ENCODE peak calls at places on chromosomes 11 and 22, in eight cellular contexts. H is OCI-LY7, B is SK-N-SH, U is GM23338, Z is PC-9, G is MM.1S, M is HCT116, V is Karpas-422. L is an unnamed sample. For H3K9me2, the result is how much of the 10 kb centered on the place peaks cover.

GRCh38 chr22:17436981-17437410 is 67.7 kb downstream of the CECR2 start:
- DNase-seq in H (no peak), B (no peak), U (peak), Z (no peak), G (no peak), M (no peak), V (no peak), L (no peak)

GRCh38 chr11:34640050-34640971 is 19.4 kb downstream of the EHF start:
- DNase-seq in H (no peak), B (no peak), U (no peak), Z (peak), G (no peak), M (no peak), V (no peak), L (no peak)

GRCh38 chr11:107561688-107562087 is 3.8 kb downstream of the ALKBH8 start:
- DNase-seq in H (no peak), B (no peak), U (no peak), Z (no peak), G (no peak), M (no peak), V (no peak), L (peak)

GRCh38 chr11:86151188-86152005 is 82.5 kb upstream of the PICALM start:
- DNase-seq in H (no peak), B (no peak), U (no peak), Z (peak), G (peak), M (no peak), V (no peak), L (peak)

GRCh38 chr11:12127206-12127898 is 17.0 kb downstream of the MICAL2 start:
- DNase-seq in H (no peak), B (no peak), U (no peak), Z (no peak), G (no peak), M (no peak), V (no peak), L (no peak)

GRCh38 chr11:94241896-94242295 is 62.5 kb upstream of the IZUMO1R start:
- DNase-seq in H (no peak), B (no peak), U (no peak), Z (no peak), G (no peak), M (no peak), V (no peak), L (no peak)

GRCh38 chr11:95081412-95081811 is 8.2 kb upstream of the ENDOD1 start:
- DNase-seq in H (no peak), B (no peak), U (peak), Z (no peak), G (no peak), M (no peak), V (no peak), L (no peak)

GRCh38 chr11:32430586-32431357 is 4.6 kb downstream of the WT1 start:
- DNase-seq in H (no peak), B (peak), U (peak), Z (no peak), G (no peak), M (no peak), V (no peak), L (no peak)

GRCh38 chr11:134418119-134418840 is 6.2 kb upstream of the B3GAT1 start:
- DNase-seq in H (no peak), B (peak), U (peak), Z (no peak), G (no peak), M (no peak), V (no peak), L (peak)

GRCh38 chr11:110759972-110760381 is 47.7 kb upstream of the ARHGAP20 start:
- DNase-seq in H (no peak), B (no peak), U (no peak), Z (no peak), G (no peak), M (no peak), V (no peak), L (peak)

GRCh38 chr11:68763181-68763721 is 11.9 kb upstream of the TESMIN start:
- DNase-seq in H (no peak), B (peak), U (peak), Z (peak), G (peak), M (no peak), V (no peak), L (no peak)

GRCh38 chr11:30128269-30128932 is 102.4 kb upstream of the FSHB start:
- DNase-seq in H (peak), B (peak), U (peak), Z (peak), G (no peak), M (peak), V (peak), L (peak)

GRCh38 chr11:64726211-64726641 is 3.2 kb upstream of the NRXN2 start:
- DNase-seq in H (no peak), B (no peak), U (peak), Z (no peak), G (no peak), M (no peak), V (no peak), L (no peak)

GRCh38 chr11:46380340-46381045 is 976 bp upstream of the MDK start:
- DNase-seq in H (no peak), B (peak), U (peak), Z (peak), G (peak), M (no peak), V (peak), L (peak)

GRCh38 chr11:66870131-66870530 is 13.3 kb downstream of the LRFN4 start:
- DNase-seq in H (no peak), B (no peak), U (no peak), Z (no peak), G (no peak), M (no peak), V (no peak), L (no peak)

GRCh38 chr11:3058753-3059664 is 1.8 kb upstream of the CARS1 start:
- DNase-seq in H (peak), B (no peak), U (peak), Z (peak), G (no peak), M (no peak), V (no peak), L (peak)

GRCh38 chr11:79414644-79415317 is 26.0 kb downstream of the TENM4 start:
- DNase-seq in H (no peak), B (no peak), U (no peak), Z (no peak), G (no peak), M (no peak), V (no peak), L (peak)

GRCh38 chr11:27545946-27546345 is 39.4 kb upstream of the LIN7C start:
- DNase-seq in H (peak), B (no peak), U (peak), Z (no peak), G (no peak), M (no peak), V (peak), L (no peak)

GRCh38 chr11:23679981-23680380 is 816.9 kb upstream of the LUZP2 start:
- DNase-seq in H (no peak), B (no peak), U (no peak), Z (no peak), G (no peak), M (no peak), V (no peak), L (no peak)

GRCh38 chr22:45051419-45051818 is 41.6 kb upstream of the PHF21B start:
- DNase-seq in H (no peak), B (no peak), U (no peak), Z (no peak), G (no peak), M (no peak), V (no peak), L (no peak)

GRCh38 chr11:128476729-128477128 is 110.6 kb downstream of the ETS1 start:
- DNase-seq in H (no peak), B (no peak), U (no peak), Z (no peak), G (no peak), M (no peak), V (no peak), L (no peak)

GRCh38 chr11:20474176-20474950 is 86.8 kb downstream of the PRMT3 start:
- DNase-seq in H (no peak), B (no peak), U (peak), Z (no peak), G (no peak), M (no peak), V (no peak), L (no peak)

GRCh38 chr11:47177229-47177845 is 658 bp upstream of the ARFGAP2 start:
- DNase-seq in H (peak), B (peak), U (peak), Z (peak), G (peak), M (peak), V (peak), L (peak)

GRCh38 chr11:130190371-130190881 is 30.8 kb downstream of the ST14 start:
- DNase-seq in H (no peak), B (no peak), U (no peak), Z (no peak), G (no peak), M (no peak), V (no peak), L (no peak)

GRCh38 chr22:27804016-27804415 is 2.5 kb upstream of the MN1 start:
- DNase-seq in H (no peak), B (no peak), U (no peak), Z (no peak), G (no peak), M (no peak), V (no peak), L (no peak)

GRCh38 chr22:27800250-27801131 is 1.1 kb downstream of the MN1 start:
- DNase-seq in H (no peak), B (peak), U (no peak), Z (peak), G (no peak), M (no peak), V (no peak), L (peak)

GRCh38 chr22:27801616-27802388 is at the start of gene MN1:
- DNase-seq in H (no peak), B (peak), U (peak), Z (peak), G (no peak), M (no peak), V (no peak), L (peak)

GRCh38 chr22:27801197-27801615 is 350 bp downstream of the MN1 start:
- DNase-seq in H (no peak), B (peak), U (peak), Z (peak), G (no peak), M (no peak), V (no peak), L (peak)

GRCh38 chr22:27802389-27803079 is 978 bp upstream of the MN1 start:
- DNase-seq in H (no peak), B (no peak), U (no peak), Z (no peak), G (no peak), M (no peak), V (no peak), L (no peak)
- H3K4me3 ChIP-seq in H (no peak), B (peak), U (peak), Z (peak), G (no peak), M (peak), V (no peak), L (peak)

DNA sequence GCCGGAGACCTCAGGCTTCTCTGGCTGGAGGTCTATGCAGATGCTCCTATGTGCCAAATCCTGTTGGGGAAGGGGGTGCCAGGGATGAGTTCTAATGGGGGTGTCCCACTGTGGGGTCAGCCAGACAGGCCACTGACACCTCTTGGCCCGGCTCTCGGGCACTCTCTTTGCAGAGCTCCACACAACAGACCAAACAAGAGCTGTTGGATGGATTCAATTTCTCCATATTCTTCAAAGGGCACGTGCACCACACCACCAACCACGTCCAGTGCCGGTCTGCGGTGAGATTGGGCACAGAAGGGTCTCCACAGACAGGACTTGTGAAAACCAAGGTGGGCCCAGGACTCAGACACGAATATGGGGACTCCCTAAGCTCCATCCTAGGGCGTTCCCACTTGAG is 2.2 kb upstream of the RGL4 start:
- DNase-seq in H (no peak), B (no peak), U (no peak), Z (no peak), G (no peak), M (no peak), V (no peak), L (no peak)
- H3K9me2 ChIP-seq in H (under half), B (under half), U (under half), Z (under half), G (under half), M (under half), V (under half), L (under half)

DNA sequence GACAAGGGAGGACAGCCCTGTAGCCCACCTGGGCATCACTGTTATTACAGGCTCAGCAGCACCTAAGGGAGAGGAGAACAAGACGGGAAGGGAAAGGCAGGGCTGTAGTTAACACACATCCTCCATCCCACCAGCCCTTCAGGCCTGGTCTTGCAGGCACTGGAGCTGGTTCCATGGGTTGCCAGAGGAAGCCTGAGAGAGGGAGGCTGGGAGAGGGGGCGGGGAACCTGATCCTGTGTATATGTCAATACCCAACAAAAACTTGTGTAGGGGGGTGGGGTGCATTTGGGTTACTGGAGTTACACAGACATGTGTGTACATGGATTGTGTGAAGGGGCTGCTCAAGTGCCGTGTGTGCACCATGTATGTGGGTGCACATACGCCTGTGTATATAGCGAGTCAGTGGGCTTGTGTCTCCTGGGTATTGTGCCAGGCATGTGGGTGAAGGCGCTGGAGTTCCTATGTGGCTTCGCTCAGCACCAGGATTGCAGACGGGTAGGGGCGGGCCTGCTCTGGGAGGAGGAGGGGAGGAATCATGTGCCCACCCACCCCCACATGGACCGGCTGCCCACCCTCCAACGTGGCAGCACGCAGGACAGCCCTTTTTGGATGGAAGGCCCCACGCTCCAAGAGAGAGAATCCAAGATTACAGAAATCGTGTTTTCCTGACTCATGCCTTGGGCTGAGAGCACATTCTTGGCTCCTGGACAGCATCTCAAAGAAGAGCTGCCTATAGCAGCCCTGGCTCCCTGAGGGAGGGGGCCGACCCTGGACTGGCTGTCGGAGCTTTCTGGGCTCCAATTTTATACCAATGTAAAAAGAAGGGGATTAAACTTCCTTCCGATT is 4.2 kb upstream of the SERPINH1 start:
- DNase-seq in H (no peak), B (no peak), U (no peak), Z (no peak), G (no peak), M (no peak), V (no peak), L (peak)
- H2AFZ ChIP-seq in H (no peak), B (peak), U (peak), Z (no peak), G (no peak), M (no peak), V (no peak), L (peak)

DNA sequence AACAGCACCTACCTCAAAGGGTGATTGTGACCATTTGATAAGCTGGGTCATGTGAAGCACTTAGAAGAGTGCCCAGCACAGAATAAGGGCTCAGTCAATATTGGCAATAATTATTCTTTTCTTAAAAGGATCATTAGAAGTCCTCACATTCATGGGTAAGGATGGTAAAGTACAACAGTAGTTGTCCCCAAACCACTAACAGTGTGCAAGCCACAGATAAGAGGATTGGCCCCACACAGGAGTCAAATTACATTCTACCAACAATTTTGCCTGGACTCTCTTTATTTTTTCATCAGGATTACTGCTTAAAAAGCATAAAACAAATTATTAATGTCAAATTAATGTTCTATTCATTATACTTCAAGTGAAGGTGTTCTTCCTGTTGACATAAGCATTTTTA is 271.6 kb upstream of the PDGFD start:
- DNase-seq in H (no peak), B (no peak), U (no peak), Z (no peak), G (no peak), M (no peak), V (no peak), L (no peak)
- H3K4me3 ChIP-seq in H (no peak), B (no peak), U (no peak), Z (no peak), G (no peak), M (no peak), V (no peak), L (no peak)

L was measured in GM23248.